ENCODE peak calls at places on chromosomes 13 and 19, in seven cellular contexts. One of them, this sample, is unnamed.

GRCh38 chr13:100106005-100106404 is 17.1 kb downstream of the PCCA start:
- DNase-seq in DMS79 treated with DMSO at 0.1 percent for 48 hours: no peak
- DNase-seq in right lobe of liver: no peak
- DNase-seq in adrenal gland: no peak
- DNase-seq in globus pallidus: no peak
- DNase-seq in AG20443: no peak
- DNase-seq in pancreas: no peak
- DNase-seq in this sample: no peak

GRCh38 chr13:38417727-38418126 is 68.1 kb downstream of the UFM1 start:
- DNase-seq in DMS79 treated with DMSO at 0.1 percent for 48 hours: no peak
- DNase-seq in right lobe of liver: no peak
- DNase-seq in adrenal gland: no peak
- DNase-seq in globus pallidus: no peak
- DNase-seq in AG20443: no peak
- DNase-seq in pancreas: no peak
- DNase-seq in this sample: no peak

GRCh38 chr13:35016362-35017148 is 74.5 kb downstream of the NBEA start:
- DNase-seq in DMS79 treated with DMSO at 0.1 percent for 48 hours: no peak
- DNase-seq in right lobe of liver: no peak
- DNase-seq in adrenal gland: no peak
- DNase-seq in globus pallidus: peak
- DNase-seq in AG20443: no peak
- DNase-seq in pancreas: no peak
- DNase-seq in this sample: no peak

GRCh38 chr19:36139120-36139472 is 770 bp upstream of the CAPNS1 start:
- DNase-seq in DMS79 treated with DMSO at 0.1 percent for 48 hours: no peak
- DNase-seq in right lobe of liver: no peak
- DNase-seq in adrenal gland: no peak
- DNase-seq in globus pallidus: no peak
- DNase-seq in AG20443: no peak
- DNase-seq in pancreas: no peak
- DNase-seq in this sample: no peak

GRCh38 chr19:18557474-18558201 is at the start of gene KXD1:
- DNase-seq in DMS79 treated with DMSO at 0.1 percent for 48 hours: peak
- DNase-seq in right lobe of liver: peak
- DNase-seq in adrenal gland: peak
- DNase-seq in globus pallidus: peak
- DNase-seq in AG20443: peak
- DNase-seq in pancreas: peak
- DNase-seq in this sample: peak

GRCh38 chr19:47021536-47022139 is 2.0 kb downstream of the NPAS1 start:
- DNase-seq in DMS79 treated with DMSO at 0.1 percent for 48 hours: no peak
- DNase-seq in right lobe of liver: no peak
- DNase-seq in adrenal gland: no peak
- DNase-seq in globus pallidus: no peak
- DNase-seq in AG20443: peak
- DNase-seq in pancreas: peak
- DNase-seq in this sample: no peak

GRCh38 chr19:35154535-35155406 is at the start of gene FXYD5:
- DNase-seq in DMS79 treated with DMSO at 0.1 percent for 48 hours: peak
- DNase-seq in right lobe of liver: peak
- DNase-seq in adrenal gland: peak
- DNase-seq in globus pallidus: no peak
- DNase-seq in AG20443: peak
- DNase-seq in pancreas: peak
- DNase-seq in this sample: peak

GRCh38 chr19:29119582-29119981 is 93.4 kb downstream of the UQCRFS1 start:
- DNase-seq in DMS79 treated with DMSO at 0.1 percent for 48 hours: no peak
- DNase-seq in right lobe of liver: no peak
- DNase-seq in adrenal gland: no peak
- DNase-seq in globus pallidus: no peak
- DNase-seq in AG20443: peak
- DNase-seq in pancreas: no peak
- DNase-seq in this sample: no peak

GRCh38 chr19:32406161-32407003 is 812 bp downstream of the DPY19L3 start:
- DNase-seq in DMS79 treated with DMSO at 0.1 percent for 48 hours: peak
- DNase-seq in right lobe of liver: no peak
- DNase-seq in adrenal gland: no peak
- DNase-seq in globus pallidus: peak
- DNase-seq in AG20443: no peak
- DNase-seq in pancreas: no peak
- DNase-seq in this sample: no peak

GRCh38 chr19:41740415-41741243 is 14.7 kb upstream of the CEACAM6 start:
- DNase-seq in DMS79 treated with DMSO at 0.1 percent for 48 hours: no peak
- DNase-seq in right lobe of liver: no peak
- DNase-seq in adrenal gland: no peak
- DNase-seq in globus pallidus: no peak
- DNase-seq in AG20443: no peak
- DNase-seq in pancreas: no peak
- DNase-seq in this sample: no peak

GRCh38 chr13:99062593-99062992 is 84.7 kb upstream of the DOCK9 start:
- DNase-seq in DMS79 treated with DMSO at 0.1 percent for 48 hours: peak
- DNase-seq in right lobe of liver: no peak
- DNase-seq in adrenal gland: no peak
- DNase-seq in globus pallidus: peak
- DNase-seq in AG20443: peak
- DNase-seq in pancreas: no peak
- DNase-seq in this sample: peak

This sample was measured in heart left ventricle.